ENCODE peak calls at places on chromosomes 13 and 19, in five cellular contexts. One of them, this sample, is unnamed.

GRCh38 chr19:43316591-43317319 is 36.7 kb upstream of the CD177 start:
- DNase-seq in iris pigment epithelial cell: peak; percentile 24
- DNase-seq in stimulated activated CD4-positive, alpha-beta T cell treated with anti-CD3 and anti-CD28 coated beads, Interleukin-1b, Interleukin-23, amount 100 ng/mL, for 48 hours: no peak
- DNase-seq in activated T-helper 1 cell treated with Interleukin-2 at 50 U/mL for 16 hours: no peak
- DNase-seq in fibroblast of pulmonary artery: peak; percentile 11
- DNase-seq in this sample: no peak

GRCh38 chr13:59677966-59678814 is 485.5 kb downstream of the DIAPH3 start:
- DNase-seq in activated T-helper 1 cell treated with Interleukin-2 at 50 U/mL for 16 hours: no peak
- DNase-seq in stimulated activated CD4-positive, alpha-beta T cell treated with anti-CD3 and anti-CD28 coated beads, Interleukin-1b, Interleukin-23, amount 100 ng/mL, for 48 hours: no peak
- DNase-seq in fibroblast of pulmonary artery: peak; percentile 87
- DNase-seq in iris pigment epithelial cell: peak; percentile 71
- DNase-seq in this sample: no peak

GRCh38 chr19:5973867-5974635 is 3.9 kb downstream of the RANBP3 start:
- DNase-seq in fibroblast of pulmonary artery: no peak
- DNase-seq in iris pigment epithelial cell: peak; percentile 32
- DNase-seq in activated T-helper 1 cell treated with Interleukin-2 at 50 U/mL for 16 hours: no peak
- DNase-seq in stimulated activated CD4-positive, alpha-beta T cell treated with anti-CD3 and anti-CD28 coated beads, Interleukin-1b, Interleukin-23, amount 100 ng/mL, for 48 hours: no peak
- DNase-seq in this sample: no peak

GRCh38 chr19:30512748-30513389 is 140.7 kb downstream of the ZNF536 start:
- DNase-seq in iris pigment epithelial cell: no peak
- DNase-seq in fibroblast of pulmonary artery: no peak
- DNase-seq in stimulated activated CD4-positive, alpha-beta T cell treated with anti-CD3 and anti-CD28 coated beads, Interleukin-1b, Interleukin-23, amount 100 ng/mL, for 48 hours: no peak
- DNase-seq in activated T-helper 1 cell treated with Interleukin-2 at 50 U/mL for 16 hours: no peak
- DNase-seq in this sample: no peak

GRCh38 chr19:17871878-17872250 is at the start of gene SLC5A5:
- DNase-seq in stimulated activated CD4-positive, alpha-beta T cell treated with anti-CD3 and anti-CD28 coated beads, Interleukin-1b, Interleukin-23, amount 100 ng/mL, for 48 hours: peak; percentile 34
- DNase-seq in iris pigment epithelial cell: no peak
- DNase-seq in activated T-helper 1 cell treated with Interleukin-2 at 50 U/mL for 16 hours: no peak
- DNase-seq in fibroblast of pulmonary artery: no peak
- DNase-seq in this sample: no peak

GRCh38 chr19:4224470-4224869 is 4.9 kb upstream of the EBI3 start:
- DNase-seq in fibroblast of pulmonary artery: no peak
- DNase-seq in stimulated activated CD4-positive, alpha-beta T cell treated with anti-CD3 and anti-CD28 coated beads, Interleukin-1b, Interleukin-23, amount 100 ng/mL, for 48 hours: no peak
- DNase-seq in iris pigment epithelial cell: no peak
- DNase-seq in activated T-helper 1 cell treated with Interleukin-2 at 50 U/mL for 16 hours: no peak
- DNase-seq in this sample: no peak

GRCh38 chr13:110637747-110638146 is 22.4 kb downstream of the NAXD start:
- DNase-seq in activated T-helper 1 cell treated with Interleukin-2 at 50 U/mL for 16 hours: no peak
- DNase-seq in stimulated activated CD4-positive, alpha-beta T cell treated with anti-CD3 and anti-CD28 coated beads, Interleukin-1b, Interleukin-23, amount 100 ng/mL, for 48 hours: no peak
- DNase-seq in fibroblast of pulmonary artery: no peak
- DNase-seq in iris pigment epithelial cell: no peak
- DNase-seq in this sample: no peak

GRCh38 chr19:13597625-13598024 is 91.3 kb upstream of the CACNA1A start:
- DNase-seq in fibroblast of pulmonary artery: peak; percentile 83
- DNase-seq in activated T-helper 1 cell treated with Interleukin-2 at 50 U/mL for 16 hours: no peak
- DNase-seq in stimulated activated CD4-positive, alpha-beta T cell treated with anti-CD3 and anti-CD28 coated beads, Interleukin-1b, Interleukin-23, amount 100 ng/mL, for 48 hours: peak; percentile 58
- DNase-seq in iris pigment epithelial cell: peak; percentile 73
- DNase-seq in this sample: no peak

GRCh38 chr19:29303035-29303706 is 90.2 kb upstream of the UQCRFS1 start:
- DNase-seq in activated T-helper 1 cell treated with Interleukin-2 at 50 U/mL for 16 hours: no peak
- DNase-seq in stimulated activated CD4-positive, alpha-beta T cell treated with anti-CD3 and anti-CD28 coated beads, Interleukin-1b, Interleukin-23, amount 100 ng/mL, for 48 hours: no peak
- DNase-seq in iris pigment epithelial cell: no peak
- DNase-seq in fibroblast of pulmonary artery: no peak
- DNase-seq in this sample: no peak

GRCh38 chr19:55080121-55080914 is 4.6 kb downstream of the EPS8L1 start:
- DNase-seq in iris pigment epithelial cell: peak; percentile 74
- DNase-seq in stimulated activated CD4-positive, alpha-beta T cell treated with anti-CD3 and anti-CD28 coated beads, Interleukin-1b, Interleukin-23, amount 100 ng/mL, for 48 hours: peak; percentile 80
- DNase-seq in activated T-helper 1 cell treated with Interleukin-2 at 50 U/mL for 16 hours: peak; percentile 32
- DNase-seq in fibroblast of pulmonary artery: peak; percentile 62
- DNase-seq in this sample: no peak

GRCh38 chr19:21147540-21147939 is 5.7 kb downstream of the ZNF431 start:
- DNase-seq in iris pigment epithelial cell: no peak
- DNase-seq in activated T-helper 1 cell treated with Interleukin-2 at 50 U/mL for 16 hours: no peak
- DNase-seq in fibroblast of pulmonary artery: no peak
- DNase-seq in stimulated activated CD4-positive, alpha-beta T cell treated with anti-CD3 and anti-CD28 coated beads, Interleukin-1b, Interleukin-23, amount 100 ng/mL, for 48 hours: no peak
- DNase-seq in this sample: no peak

GRCh38 chr19:584240-585001 is 5.3 kb upstream of the HCN2 start:
- DNase-seq in activated T-helper 1 cell treated with Interleukin-2 at 50 U/mL for 16 hours: peak; percentile 46
- DNase-seq in iris pigment epithelial cell: no peak
- DNase-seq in stimulated activated CD4-positive, alpha-beta T cell treated with anti-CD3 and anti-CD28 coated beads, Interleukin-1b, Interleukin-23, amount 100 ng/mL, for 48 hours: peak; percentile 62
- DNase-seq in fibroblast of pulmonary artery: peak; percentile 47
- DNase-seq in this sample: no peak

GRCh38 chr13:113552079-113552478 is 32.5 kb upstream of the TFDP1 start:
- DNase-seq in activated T-helper 1 cell treated with Interleukin-2 at 50 U/mL for 16 hours: no peak
- DNase-seq in iris pigment epithelial cell: no peak
- DNase-seq in stimulated activated CD4-positive, alpha-beta T cell treated with anti-CD3 and anti-CD28 coated beads, Interleukin-1b, Interleukin-23, amount 100 ng/mL, for 48 hours: no peak
- DNase-seq in fibroblast of pulmonary artery: no peak
- DNase-seq in this sample: peak; percentile 45

This sample was measured in type B pancreatic cell.